ENCODE peak calls at places on chromosomes 12 and 14, in eight cellular contexts. G, N, B, Q, O, T, I and W are unnamed samples.

GRCh38 chr12:82757059-82757458 is 70.4 kb downstream of the TMTC2 start:
- DNase-seq in I (no peak), B (no peak), O (no peak), G (no peak), Q (no peak), N (no peak), T (no peak), W (no peak)

GRCh38 chr14:104356738-104357688 is 218.6 kb downstream of the KIF26A start:
- DNase-seq in B (no peak), T (no peak), I (no peak), Q (peak), G (no peak), N (no peak), O (no peak), W (no peak)

GRCh38 chr14:65373671-65374039 is 38.9 kb upstream of the FUT8 start:
- DNase-seq in N (no peak), G (no peak), I (no peak), O (no peak), Q (no peak), B (peak), T (no peak), W (no peak)

GRCh38 chr14:102907980-102908730 is 14.3 kb upstream of the AMN start:
- DNase-seq in O (no peak), G (no peak), T (no peak), B (no peak), N (no peak), I (no peak), Q (peak), W (no peak)

GRCh38 chr14:20460458-20461229 is 590 bp downstream of the PIP4P1 start:
- DNase-seq in O (peak), N (peak), Q (no peak), G (no peak), B (no peak), I (peak), T (peak), W (no peak)

GRCh38 chr14:67987596-67987995 is 168.0 kb downstream of the RAD51B start:
- DNase-seq in T (no peak), O (no peak), N (no peak), B (peak), Q (no peak), G (no peak), I (no peak), W (no peak)

GRCh38 chr12:102964872-102965271 is 7.4 kb downstream of the ASCL1 start:
- DNase-seq in T (no peak), G (no peak), B (no peak), O (no peak), I (peak), N (no peak), Q (peak), W (no peak)

GRCh38 chr12:117367006-117367638 is 5.7 kb upstream of the NOS1 start:
- DNase-seq in I (peak), N (peak), O (peak), G (peak), B (peak), T (peak), Q (no peak), W (peak)

GRCh38 chr14:103491691-103492090 is 30.9 kb downstream of the CKB start:
- DNase-seq in I (no peak), N (no peak), G (no peak), B (no peak), O (no peak), Q (no peak), T (no peak), W (no peak)

GRCh38 chr14:103101964-103102688 is 7.6 kb downstream of the EXOC3L4 start:
- DNase-seq in Q (peak), T (no peak), B (no peak), G (no peak), N (no peak), O (no peak), I (no peak), W (no peak)

GRCh38 chr14:24212924-24213865 is at the start of gene CHMP4A:
- DNase-seq in B (peak), G (peak), O (peak), Q (peak), N (peak), T (peak), I (peak), W (peak)
- TF ChIP-seq CTCF in B (no peak), G (no peak), O (no peak), Q (no peak), N (no peak), T (no peak), I (peak), W (no peak)

GRCh38 chr14:95360828-95361227 is 41.1 kb upstream of the CLMN start:
- DNase-seq in Q (no peak), G (no peak), B (no peak), O (no peak), T (no peak), I (no peak), N (no peak), W (no peak)

GRCh38 chr14:95362180-95362494 is 42.4 kb upstream of the CLMN start:
- DNase-seq in N (no peak), I (no peak), Q (no peak), T (no peak), O (no peak), B (no peak), G (no peak), W (no peak)

GRCh38 chr14:95363468-95363954 is 43.8 kb upstream of the CLMN start:
- DNase-seq in G (no peak), T (no peak), N (no peak), B (no peak), Q (no peak), O (no peak), I (no peak), W (no peak)

GRCh38 chr14:95359974-95360826 is 40.5 kb upstream of the CLMN start:
- DNase-seq in T (no peak), N (no peak), B (peak), O (no peak), I (peak), Q (peak), G (peak), W (no peak)

GRCh38 chr14:95361373-95362179 is 41.9 kb upstream of the CLMN start:
- DNase-seq in B (peak), T (no peak), G (no peak), O (peak), Q (no peak), I (no peak), N (peak), W (no peak)
- TF ChIP-seq CTCF in B (peak), T (no peak), G (peak), O (peak), Q (peak), I (peak), N (peak), W (peak)

DNA sequence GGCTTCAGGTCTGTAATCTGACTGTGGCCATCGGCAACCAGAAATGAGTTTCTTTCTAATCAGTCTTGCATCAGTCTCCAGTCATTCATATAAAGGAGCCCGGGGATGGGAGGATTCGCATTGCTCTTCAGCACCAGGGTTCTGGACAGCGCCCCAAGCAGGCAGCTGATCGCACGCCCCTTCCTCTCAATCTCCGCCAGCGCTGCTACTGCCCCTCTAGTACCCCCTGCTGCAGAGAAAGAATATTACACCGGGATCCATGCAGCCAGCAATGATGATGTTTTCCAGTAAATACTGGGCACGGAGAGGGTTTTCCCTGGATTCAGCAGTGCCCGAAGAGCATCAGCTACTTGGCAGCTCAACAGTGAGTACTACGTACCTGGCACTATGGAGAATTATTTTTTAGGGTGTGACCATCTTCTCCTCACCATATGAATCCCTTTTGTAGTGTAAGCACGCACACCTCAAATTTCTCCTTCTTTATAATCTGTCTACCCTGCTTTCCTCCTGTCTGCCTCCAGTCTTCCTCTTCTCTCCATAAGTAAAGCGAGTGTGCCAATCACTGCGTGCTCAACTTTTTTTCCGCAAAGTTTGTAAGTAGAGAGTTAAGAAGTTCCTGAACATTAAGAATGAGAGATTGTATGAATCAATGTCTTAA is at the start of gene TPH2:
- DNase-seq in T (no peak), B (peak), N (peak), Q (peak), O (peak), G (peak), I (peak), W (peak)
- TF ChIP-seq CTCF in T (no peak), B (peak), N (peak), Q (peak), O (peak), G (peak), I (peak), W (no peak)

DNA sequence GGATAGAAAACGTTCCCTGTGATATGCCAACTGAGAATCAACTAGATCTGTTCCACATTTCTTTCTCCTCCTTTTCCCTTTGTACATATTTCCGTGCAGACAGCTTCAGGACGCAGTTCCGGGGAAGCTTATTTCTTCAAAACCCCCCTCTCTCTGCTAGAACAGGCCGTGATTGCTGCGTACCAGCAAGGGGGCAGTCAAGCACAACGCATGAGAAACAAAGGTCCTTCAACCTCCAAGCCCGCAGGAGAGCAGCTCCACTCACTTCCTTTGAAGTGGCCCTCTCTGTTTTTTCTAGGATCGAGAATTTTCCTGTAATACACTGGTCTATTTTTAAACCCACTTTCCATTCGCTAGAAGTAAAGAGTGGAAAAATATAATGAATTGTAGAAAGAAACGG is 80.8 kb downstream of the ZNF664 start:
- DNase-seq in Q (no peak), O (peak), G (peak), T (no peak), B (peak), N (peak), I (no peak), W (no peak)
- TF ChIP-seq CTCF in Q (peak), O (peak), G (peak), T (no peak), B (peak), N (peak), I (peak), W (no peak)

GRCh38 chr12:108175310-108175709 is 46.2 kb downstream of the WSCD2 start:
- DNase-seq in T (no peak), Q (no peak), G (no peak), B (no peak), O (no peak), I (no peak), N (no peak), W (no peak)
- TF ChIP-seq CTCF in T (no peak), Q (no peak), G (no peak), B (no peak), O (no peak), I (no peak), N (no peak), W (no peak)

GRCh38 chr12:7905071-7905470 is 30.9 kb downstream of the SLC2A3 start:
- DNase-seq in G (no peak), O (no peak), Q (no peak), B (peak), N (no peak), T (no peak), I (no peak), W (no peak)

GRCh38 chr12:7907009-7907408 is 29.0 kb downstream of the SLC2A3 start:
- DNase-seq in T (no peak), I (peak), N (peak), G (peak), B (peak), O (peak), Q (no peak), W (no peak)
- TF ChIP-seq CTCF in T (no peak), I (peak), N (peak), G (peak), B (peak), O (peak), Q (no peak), W (no peak)

DNA sequence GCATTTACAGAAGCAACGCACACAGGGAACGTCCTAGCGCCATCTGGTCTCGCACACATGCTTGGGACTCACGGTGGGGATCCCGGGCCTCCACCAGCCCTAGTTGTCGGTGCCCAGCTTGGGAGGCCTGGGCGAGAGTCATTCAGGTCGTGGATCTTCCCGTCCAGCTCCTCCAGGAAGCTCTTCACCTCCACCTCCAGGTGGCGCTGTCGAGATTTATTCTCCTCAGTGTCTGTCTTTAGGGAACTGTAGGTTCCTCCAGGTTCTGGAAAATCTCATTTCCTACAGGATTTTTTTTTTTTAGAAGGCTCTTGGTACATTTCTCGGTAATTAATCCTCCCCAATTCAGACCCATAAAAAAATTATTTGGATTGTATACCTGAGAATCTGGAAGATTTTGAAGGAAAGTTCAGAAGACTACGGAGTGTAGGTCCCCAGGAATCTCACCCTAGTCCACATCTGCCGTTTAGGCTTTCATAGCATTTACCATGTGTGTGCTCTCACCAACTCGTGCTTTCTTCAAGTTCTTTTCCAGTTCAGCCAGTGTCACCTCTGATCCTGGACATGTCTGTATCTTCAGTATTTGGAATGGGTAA is 910.0 kb downstream of the TMEM121 start:
- DNase-seq in T (no peak), O (peak), Q (peak), N (peak), G (no peak), B (no peak), I (no peak), W (peak)
- TF ChIP-seq CTCF in T (no peak), O (peak), Q (no peak), N (peak), G (no peak), B (no peak), I (no peak), W (peak)

DNA sequence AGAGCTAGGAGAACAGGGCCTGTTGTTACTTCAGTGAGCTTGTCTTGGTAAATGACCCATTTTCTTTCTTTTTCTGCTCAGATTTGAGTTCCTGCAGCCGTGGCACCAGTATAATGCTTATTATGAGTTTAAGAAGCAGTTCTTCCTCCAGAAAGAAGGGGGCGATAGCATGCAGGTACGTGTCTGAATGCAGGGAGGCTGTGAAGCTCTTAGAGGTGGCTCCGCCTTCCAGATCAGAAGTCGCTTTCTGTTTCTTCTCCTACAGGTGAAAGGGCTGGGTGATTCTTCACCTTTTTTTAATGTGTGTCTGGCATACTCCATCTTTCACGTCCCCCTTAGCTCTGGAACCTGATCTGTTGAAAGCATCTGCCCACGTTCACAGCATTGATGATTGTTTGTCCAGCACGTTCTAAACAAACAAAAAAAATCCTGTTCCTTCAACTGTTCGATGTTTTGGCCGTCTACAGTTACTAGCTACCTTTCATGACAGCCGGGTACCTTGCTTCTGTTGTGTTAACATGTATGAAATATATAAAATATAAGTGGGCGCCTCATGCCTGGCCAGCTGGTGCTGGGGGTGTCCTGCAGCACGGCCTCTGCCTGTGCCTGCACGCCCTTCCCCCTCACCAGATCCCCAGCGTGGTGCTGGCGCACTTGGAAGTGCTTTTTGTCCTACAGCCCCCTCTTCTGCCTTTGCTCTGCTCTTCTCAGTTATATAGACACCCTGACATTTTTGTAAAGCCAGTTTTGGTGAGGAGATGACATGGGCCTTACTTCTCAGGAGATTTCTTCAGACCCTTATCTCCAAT is 44.6 kb downstream of the SFSWAP start:
- DNase-seq in B (peak), Q (peak), I (no peak), G (no peak), T (no peak), N (no peak), O (peak), W (no peak)
- TF ChIP-seq CTCF in B (no peak), Q (no peak), I (peak), G (peak), T (no peak), N (no peak), O (peak), W (peak)